ENCODE peak calls at places on chromosomes 7 and 10, in eight cellular contexts. M, Z, T, F, I, U, D and B are unnamed samples.

GRCh38 chr7:45679516-45679915 is 105.3 kb downstream of the ADCY1 start:
- DNase-seq in M (no peak), Z (no peak), T (no peak), F (no peak), I (no peak), U (no peak), D (no peak), B (no peak)

GRCh38 chr7:133139350-133139749 is 57.5 kb upstream of the CHCHD3 start:
- DNase-seq in M (no peak), Z (peak), T (no peak), F (no peak), I (peak), U (peak), D (peak), B (peak)

GRCh38 chr7:131196808-131197207 is 130.9 kb upstream of the MKLN1 start:
- DNase-seq in M (no peak), Z (peak), T (no peak), F (no peak), I (peak), U (no peak), D (peak), B (no peak)

GRCh38 chr7:102320181-102320580 is 33.5 kb downstream of the SH2B2 start:
- DNase-seq in M (no peak), Z (no peak), T (no peak), F (no peak), I (no peak), U (no peak), D (no peak), B (no peak)

GRCh38 chr7:144473908-144474307 is 70.4 kb upstream of the NOBOX start:
- DNase-seq in M (no peak), Z (no peak), T (no peak), F (no peak), I (no peak), U (no peak), D (no peak), B (no peak)

GRCh38 chr7:107628461-107629064 is 32.1 kb upstream of the SLC26A4 start:
- DNase-seq in M (no peak), Z (no peak), T (no peak), F (no peak), I (no peak), U (no peak), D (no peak), B (no peak)

GRCh38 chr10:97805960-97806359 is 34.2 kb upstream of the SFRP5 start:
- DNase-seq in M (no peak), Z (no peak), T (no peak), F (no peak), I (no peak), U (no peak), D (no peak), B (no peak)

GRCh38 chr10:100883322-100883821 is 29.4 kb upstream of the SLF2 start:
- DNase-seq in M (no peak), Z (no peak), T (no peak), F (no peak), I (no peak), U (no peak), D (no peak), B (no peak)

GRCh38 chr10:99787303-99787702 is 4.9 kb downstream of the ABCC2 start:
- DNase-seq in M (no peak), Z (no peak), T (no peak), F (no peak), I (no peak), U (no peak), D (no peak), B (no peak)

GRCh38 chr7:342681-343216 is 52.8 kb downstream of the FOXL3 start:
- DNase-seq in M (no peak), Z (no peak), T (no peak), F (no peak), I (no peak), U (no peak), D (no peak), B (no peak)

GRCh38 chr7:137954614-137955013 is 47.3 kb downstream of the CREB3L2 start:
- DNase-seq in M (no peak), Z (no peak), T (no peak), F (no peak), I (no peak), U (no peak), D (no peak), B (no peak)

GRCh38 chr7:138006106-138006505 is 4.2 kb upstream of the CREB3L2 start:
- DNase-seq in M (no peak), Z (no peak), T (no peak), F (no peak), I (no peak), U (no peak), D (no peak), B (no peak)

GRCh38 chr7:13901577-13901976 is 87.9 kb downstream of the ETV1 start:
- DNase-seq in M (no peak), Z (no peak), T (no peak), F (no peak), I (no peak), U (no peak), D (no peak), B (no peak)

GRCh38 chr10:124504711-124505110 is 43.1 kb downstream of the LHPP start:
- DNase-seq in M (no peak), Z (no peak), T (no peak), F (no peak), I (no peak), U (no peak), D (no peak), B (no peak)

GRCh38 chr10:29120216-29120615 is 168.7 kb upstream of the LYZL1 start:
- DNase-seq in M (no peak), Z (no peak), T (no peak), F (peak), I (peak), U (peak), D (peak), B (no peak)

GRCh38 chr7:55120501-55121198 is 101.8 kb downstream of the EGFR start:
- DNase-seq in M (peak), Z (no peak), T (no peak), F (no peak), I (no peak), U (peak), D (peak), B (no peak)

GRCh38 chr7:75808106-75808505 is 5.5 kb downstream of the CCL24 start:
- DNase-seq in M (no peak), Z (no peak), T (no peak), F (no peak), I (no peak), U (no peak), D (no peak), B (no peak)

GRCh38 chr10:77223532-77224460 is 413.8 kb downstream of the KCNMA1 start:
- DNase-seq in M (no peak), Z (no peak), T (no peak), F (no peak), I (no peak), U (peak), D (no peak), B (no peak)

GRCh38 chr7:158819571-158820203 is 9.6 kb downstream of the ESYT2 start:
- DNase-seq in M (no peak), Z (no peak), T (no peak), F (no peak), I (no peak), U (no peak), D (no peak), B (no peak)

GRCh38 chr10:76286536-76286935 is 855.1 kb downstream of the LRMDA start:
- DNase-seq in M (no peak), Z (no peak), T (no peak), F (no peak), I (no peak), U (no peak), D (no peak), B (no peak)

GRCh38 chr10:50360486-50360885 is 109.2 kb upstream of the ASAH2 start:
- DNase-seq in M (no peak), Z (no peak), T (no peak), F (no peak), I (peak), U (no peak), D (peak), B (no peak)

GRCh38 chr7:94173436-94173835 is 169.3 kb upstream of the BET1 start:
- DNase-seq in M (no peak), Z (no peak), T (no peak), F (no peak), I (no peak), U (no peak), D (no peak), B (no peak)

GRCh38 chr10:114825513-114826253 is 4.1 kb downstream of the FHIP2A start:
- DNase-seq in M (no peak), Z (no peak), T (no peak), F (peak), I (peak), U (peak), D (peak), B (no peak)

DNA sequence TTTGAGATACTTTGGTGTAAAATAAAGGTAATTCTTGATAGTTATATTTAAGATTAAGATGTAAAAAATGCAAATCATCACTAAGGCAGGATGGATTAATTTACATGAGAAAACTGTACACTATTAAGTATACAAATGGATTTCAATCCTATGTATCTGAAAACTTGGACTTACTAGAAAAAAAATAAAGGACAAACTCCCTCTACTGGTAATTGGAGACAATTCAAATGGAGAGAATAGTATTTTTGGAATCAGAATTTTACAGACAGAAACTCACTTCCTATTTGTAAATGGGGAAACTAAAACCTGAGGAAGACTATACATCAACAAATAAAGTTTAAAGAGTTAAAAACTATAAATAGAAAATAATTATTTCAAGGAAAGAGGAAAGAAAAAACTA is 62.6 kb downstream of the CUL2 start:
- DNase-seq in M (no peak), Z (peak), T (no peak), F (no peak), I (no peak), U (peak), D (peak), B (no peak)
- TF ChIP-seq CTCF in M (peak), Z (peak), T (peak), F (peak), I (peak), U (peak), D (peak), B (peak)

DNA sequence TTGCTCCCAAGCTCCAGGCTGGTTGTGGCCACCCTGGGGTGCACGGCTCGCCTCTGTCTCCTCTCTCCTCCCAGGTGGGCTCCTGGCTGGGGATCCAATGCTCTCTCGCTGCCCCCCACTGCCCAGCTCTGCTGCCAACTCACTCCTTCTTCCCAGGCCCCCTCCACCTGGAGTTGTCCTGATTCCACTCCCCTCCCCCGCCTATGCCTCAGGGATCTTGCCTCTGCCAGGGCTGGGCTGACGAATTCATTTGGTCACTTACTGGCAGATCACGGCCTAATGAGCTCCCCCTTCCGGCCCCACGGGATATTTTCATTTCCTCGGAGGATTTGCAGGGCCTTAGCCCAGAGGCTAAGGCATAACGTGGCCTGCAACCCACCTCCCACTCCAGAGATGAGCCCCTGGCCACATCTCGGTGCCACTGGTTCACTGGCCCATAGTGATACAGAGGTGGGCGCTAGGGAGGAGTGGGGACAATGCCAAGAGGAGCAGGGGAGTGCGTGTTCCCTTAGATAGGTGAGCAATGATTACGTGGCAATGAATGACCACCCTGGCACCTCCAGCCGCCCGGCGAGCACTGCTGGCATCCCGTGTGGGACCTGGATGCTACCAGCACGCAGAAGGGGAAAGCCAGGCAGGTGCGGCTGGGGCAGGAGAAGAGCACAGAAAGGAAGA is 344.6 kb upstream of the SHH start:
- DNase-seq in M (no peak), Z (no peak), T (peak), F (no peak), I (peak), U (peak), D (peak), B (peak)
- TF ChIP-seq CTCF in M (no peak), Z (no peak), T (peak), F (no peak), I (peak), U (peak), D (peak), B (peak)

GRCh38 chr7:42831051-42831952 is 80.6 kb downstream of the C7orf25 start:
- DNase-seq in M (peak), Z (peak), T (no peak), F (peak), I (peak), U (peak), D (peak), B (no peak)

GRCh38 chr7:42832672-42833071 is 79.2 kb downstream of the C7orf25 start:
- DNase-seq in M (no peak), Z (no peak), T (no peak), F (no peak), I (no peak), U (peak), D (no peak), B (no peak)

GRCh38 chr7:42833411-42833810 is 78.5 kb downstream of the C7orf25 start:
- DNase-seq in M (no peak), Z (no peak), T (no peak), F (no peak), I (no peak), U (no peak), D (peak), B (no peak)

DNA sequence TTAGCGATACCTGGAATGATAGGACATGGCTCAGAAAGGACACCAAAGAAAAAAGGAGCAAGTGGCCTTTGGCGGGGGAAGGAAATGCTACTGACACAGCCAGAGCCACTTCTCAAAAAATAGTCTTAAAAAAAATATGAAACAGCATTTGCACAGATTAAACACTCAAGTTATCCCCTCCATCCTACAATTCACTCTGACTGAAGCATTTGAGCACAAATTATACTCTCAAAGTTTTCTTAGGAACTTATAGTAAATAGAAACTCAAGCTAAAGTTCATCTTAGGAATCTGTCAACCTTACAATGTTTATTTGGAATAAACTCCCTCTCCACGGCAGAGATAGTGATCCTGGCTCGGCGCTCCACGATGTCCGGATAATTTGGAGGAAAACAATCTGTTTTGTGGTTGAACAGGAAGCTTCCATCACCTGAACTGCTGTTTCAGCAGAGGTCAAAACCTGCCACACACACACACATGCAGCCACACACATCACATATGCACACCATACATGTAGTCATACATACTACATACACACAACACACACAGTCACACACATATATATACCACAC is 79.8 kb downstream of the C7orf25 start:
- DNase-seq in M (no peak), Z (no peak), T (no peak), F (no peak), I (no peak), U (no peak), D (no peak), B (no peak)
- TF ChIP-seq CTCF in M (no peak), Z (no peak), T (peak), F (no peak), I (no peak), U (peak), D (no peak), B (no peak)

DNA sequence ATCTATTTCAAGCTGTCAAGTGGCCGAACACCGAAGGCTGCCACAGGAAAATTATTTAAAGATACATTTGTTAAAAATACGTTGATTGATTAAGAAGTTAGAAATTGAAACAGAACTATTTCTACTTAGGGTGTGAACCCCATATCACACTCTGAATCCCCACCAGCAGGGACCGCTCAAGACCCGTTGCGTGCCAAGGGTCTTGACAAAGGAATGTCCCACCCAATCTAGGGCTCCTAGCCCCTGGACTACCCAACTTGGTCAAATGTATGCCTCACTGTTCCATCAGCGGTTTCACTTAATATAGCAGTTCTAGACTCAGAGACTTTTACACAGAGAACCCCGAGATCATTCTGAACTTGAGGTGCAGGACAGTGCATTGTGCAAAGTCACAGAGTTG is 11.6 kb upstream of the PFKFB3 start:
- DNase-seq in M (no peak), Z (no peak), T (no peak), F (no peak), I (no peak), U (no peak), D (no peak), B (no peak)
- TF ChIP-seq CTCF in M (no peak), Z (no peak), T (no peak), F (no peak), I (no peak), U (no peak), D (no peak), B (no peak)

DNA sequence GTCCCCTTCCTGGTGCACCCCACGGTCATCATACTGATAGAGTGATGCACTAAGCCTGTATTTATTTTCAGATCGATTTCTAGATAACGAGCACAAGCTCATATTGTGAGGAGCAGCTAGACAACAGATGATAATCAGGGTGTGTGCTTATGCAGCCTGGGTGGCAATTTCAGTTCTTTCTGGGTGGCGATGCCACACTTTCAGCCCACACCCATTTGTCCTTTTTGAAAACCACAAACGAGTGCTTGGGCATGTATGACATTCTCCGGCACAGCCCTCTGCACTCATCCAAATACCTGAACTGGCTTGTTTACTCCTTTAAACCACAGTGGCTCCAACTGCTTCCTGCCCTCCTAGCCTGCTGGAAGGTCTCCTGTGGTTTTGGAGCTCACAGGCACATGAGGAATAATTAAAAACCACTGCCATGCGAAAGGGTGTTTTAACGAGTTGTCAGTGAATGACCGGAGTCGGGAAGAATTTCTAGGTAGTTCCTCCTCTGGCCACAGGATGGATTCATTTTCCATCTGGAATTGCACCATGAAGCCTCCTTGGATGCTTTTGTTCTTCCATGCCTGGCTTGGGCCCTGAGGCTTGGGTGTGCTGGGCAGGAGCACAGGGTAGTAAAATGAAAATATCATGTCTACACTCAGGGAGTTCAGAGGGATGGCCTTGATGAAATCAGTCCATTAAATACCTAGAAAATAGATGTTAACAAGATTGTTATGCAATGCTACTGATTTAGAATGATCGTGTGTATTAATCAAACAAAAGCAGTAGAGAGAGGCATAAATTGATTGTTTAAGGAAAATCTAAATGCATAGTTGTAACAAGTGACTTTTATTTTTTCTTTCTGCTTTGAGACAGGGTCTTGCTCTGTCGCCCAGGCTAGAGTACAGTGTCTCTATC is 52.4 kb upstream of the ITGB1 start:
- DNase-seq in M (no peak), Z (peak), T (peak), F (peak), I (peak), U (peak), D (peak), B (no peak)
- TF ChIP-seq CTCF in M (peak), Z (peak), T (peak), F (peak), I (peak), U (peak), D (peak), B (peak)

GRCh38 chr7:2468227-2468626 is 8.0 kb downstream of the GRIFIN start:
- DNase-seq in M (no peak), Z (no peak), T (no peak), F (no peak), I (no peak), U (no peak), D (no peak), B (no peak)

GRCh38 chr7:2471396-2471795 is 4.8 kb downstream of the GRIFIN start:
- DNase-seq in M (peak), Z (no peak), T (no peak), F (no peak), I (no peak), U (no peak), D (no peak), B (no peak)

GRCh38 chr7:2472744-2473143 is 3.5 kb downstream of the GRIFIN start:
- DNase-seq in M (no peak), Z (no peak), T (no peak), F (no peak), I (no peak), U (peak), D (no peak), B (no peak)

GRCh38 chr7:2471022-2471329 is 5.2 kb downstream of the GRIFIN start:
- DNase-seq in M (no peak), Z (no peak), T (no peak), F (no peak), I (peak), U (peak), D (peak), B (no peak)

DNA sequence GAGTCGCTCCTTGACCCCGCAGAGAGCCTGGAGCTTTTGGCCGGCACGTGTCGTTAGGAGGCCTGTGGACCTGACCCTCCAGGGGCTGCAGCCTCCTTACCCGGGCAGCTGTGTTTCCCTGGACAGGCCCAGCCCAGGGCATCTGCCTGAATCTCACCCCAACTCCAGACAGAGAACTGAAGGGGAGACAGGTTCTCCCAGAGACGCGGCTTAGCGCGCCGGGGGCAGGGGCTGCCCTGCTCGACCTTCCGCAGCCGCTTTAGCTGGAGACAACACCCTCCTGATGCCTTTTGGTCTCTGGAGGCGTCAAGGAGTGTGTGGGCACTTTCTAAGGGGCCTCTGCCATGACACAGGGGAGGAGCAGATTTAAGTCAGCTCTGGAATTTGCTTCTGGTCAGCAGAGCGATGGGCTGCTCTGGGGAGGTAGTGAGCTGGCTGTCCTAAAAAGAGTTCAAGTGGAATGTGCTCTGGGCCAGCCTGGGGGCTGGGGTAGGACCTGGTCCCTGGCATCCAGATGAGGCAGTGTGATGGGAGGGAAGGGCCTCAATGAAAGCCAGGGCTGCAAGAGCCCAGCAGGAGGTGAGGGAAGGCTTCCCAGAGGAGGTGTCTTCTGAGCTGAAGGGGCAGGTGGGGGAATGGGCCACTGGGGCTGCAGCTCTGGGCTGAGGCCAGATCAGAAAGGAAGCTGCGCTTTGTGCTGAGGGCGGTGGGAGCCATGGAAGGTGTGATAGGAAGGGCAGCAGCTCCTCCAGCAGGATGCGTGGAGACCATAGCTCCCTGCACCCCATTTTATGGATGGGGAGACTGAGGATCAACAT is 5.8 kb downstream of the GRIFIN start:
- DNase-seq in M (no peak), Z (no peak), T (no peak), F (no peak), I (no peak), U (no peak), D (no peak), B (no peak)
- TF ChIP-seq CTCF in M (no peak), Z (no peak), T (no peak), F (no peak), I (no peak), U (no peak), D (no peak), B (no peak)